ENCODE peak calls at places on chromosomes 7 and 10, in eight cellular contexts. U is epithelial cell of esophagus; G is substantia nigra; O is T-helper 2 cell; P is thoracic aorta; Q is ELR; I is H9; V is activated gamma-delta T cell treated with anti-CD3 and anti-CD28 coated beads, Interleukin-2, amount 50 U/mL, for 16 hours. K is an unnamed sample.

GRCh38 chr10:119149157-119149556 is 16.4 kb downstream of the SFXN4 start:
- DNase-seq in P (no peak), Q (no peak), V (no peak), G (no peak), U (no peak), I (no peak), O (no peak), K (no peak)

GRCh38 chr10:54833029-54833428 is 32.0 kb upstream of the PCDH15 start:
- DNase-seq in U (no peak), G (no peak), O (no peak), I (no peak), P (no peak), Q (no peak), V (no peak), K (no peak)

GRCh38 chr10:625335-625699 is 64.2 kb downstream of the DIP2C start:
- DNase-seq in P (no peak), I (no peak), O (no peak), Q (no peak), V (no peak), G (no peak), U (no peak), K (peak)

GRCh38 chr7:90708841-90709317 is 112.8 kb downstream of the CDK14 start:
- DNase-seq in O (no peak), G (no peak), P (no peak), V (no peak), U (peak), Q (peak), I (peak), K (no peak)

GRCh38 chr10:11178606-11179221 is 161.0 kb downstream of the CELF2 start:
- DNase-seq in Q (peak), G (no peak), V (peak), O (peak), I (no peak), U (no peak), P (no peak), K (no peak)

GRCh38 chr7:100051611-100052010 is 2.0 kb downstream of the ZSCAN21 start:
- DNase-seq in O (no peak), G (no peak), U (no peak), I (no peak), V (no peak), P (no peak), Q (no peak), K (no peak)

GRCh38 chr7:95772771-95773581 is 622 bp downstream of the DYNC1I1 start:
- DNase-seq in U (peak), G (no peak), V (no peak), I (peak), O (no peak), P (peak), Q (no peak), K (peak)

GRCh38 chr10:128369101-128369650 is 243.0 kb upstream of the MKI67 start:
- DNase-seq in Q (no peak), I (no peak), P (no peak), V (no peak), U (no peak), O (no peak), G (no peak), K (no peak)

GRCh38 chr10:128064615-128065580 is 61.3 kb downstream of the MKI67 start:
- DNase-seq in V (peak), P (peak), I (no peak), U (peak), O (no peak), G (no peak), Q (peak), K (peak)

GRCh38 chr7:9978111-9979064 is 995.3 kb upstream of the PHF14 start:
- DNase-seq in P (no peak), V (no peak), I (no peak), G (no peak), Q (no peak), U (no peak), O (no peak), K (no peak)

GRCh38 chr10:88372881-88373592 is 210.1 kb downstream of the RNLS start:
- DNase-seq in Q (no peak), V (no peak), I (no peak), G (no peak), O (no peak), U (no peak), P (no peak), K (no peak)

GRCh38 chr10:98404571-98405396 is 10.2 kb downstream of the PYROXD2 start:
- DNase-seq in G (no peak), O (no peak), Q (peak), V (no peak), I (no peak), P (no peak), U (peak), K (no peak)

GRCh38 chr7:33109758-33110238 is 594 bp upstream of the RP9 start:
- DNase-seq in U (peak), V (no peak), P (no peak), I (no peak), O (no peak), G (no peak), Q (peak), K (no peak)

GRCh38 chr10:5614081-5614721 is 52.2 kb downstream of the ASB13 start:
- DNase-seq in I (no peak), P (no peak), Q (no peak), G (no peak), V (no peak), U (no peak), O (no peak), K (no peak)

GRCh38 chr10:122062831-122063674 is 74.1 kb downstream of the TACC2 start:
- DNase-seq in Q (peak), U (peak), P (peak), V (no peak), G (no peak), I (peak), O (no peak), K (peak)

GRCh38 chr10:92327445-92328433 is 36.8 kb downstream of the MARCHF5 start:
- DNase-seq in I (no peak), U (peak), G (no peak), V (no peak), P (no peak), O (no peak), Q (no peak), K (no peak)

GRCh38 chr7:32427769-32428291 is 62.4 kb downstream of the LSM5 start:
- DNase-seq in U (peak), P (no peak), Q (peak), G (no peak), V (peak), I (peak), O (peak), K (peak)

GRCh38 chr7:70153946-70154345 is 555.7 kb downstream of the AUTS2 start:
- DNase-seq in U (no peak), P (no peak), I (no peak), G (no peak), V (no peak), O (no peak), Q (no peak), K (no peak)

GRCh38 chr10:113492181-113492580 is 60.7 kb upstream of the HABP2 start:
- DNase-seq in I (no peak), V (no peak), Q (no peak), O (no peak), P (no peak), G (no peak), U (no peak), K (no peak)

GRCh38 chr10:101367569-101368453 is 13.8 kb downstream of the BTRC start:
- DNase-seq in O (no peak), V (no peak), G (no peak), P (no peak), I (no peak), Q (peak), U (peak), K (no peak)

GRCh38 chr10:80755893-80756292 is 218.2 kb downstream of the SH2D4B start:
- DNase-seq in V (no peak), G (no peak), P (no peak), Q (no peak), U (no peak), O (no peak), I (no peak), K (no peak)

GRCh38 chr7:1247527-1248041 is 14.9 kb downstream of the UNCX start:
- DNase-seq in G (no peak), P (no peak), Q (no peak), I (no peak), U (no peak), O (no peak), V (no peak), K (no peak)

GRCh38 chr10:87974769-87975168 is 111.3 kb downstream of the PTEN start:
- DNase-seq in U (no peak), G (no peak), P (no peak), Q (peak), O (no peak), I (no peak), V (no peak), K (no peak)

GRCh38 chr7:43697690-43698089 is 31.6 kb downstream of the COA1 start:
- DNase-seq in G (no peak), V (no peak), O (no peak), U (peak), Q (peak), I (no peak), P (no peak), K (no peak)

GRCh38 chr10:6748029-6748428 is 168.0 kb upstream of the PRKCQ start:
- DNase-seq in G (no peak), Q (peak), P (no peak), O (no peak), U (peak), V (no peak), I (no peak), K (no peak)

GRCh38 chr10:31270954-31271353 is 48.1 kb upstream of the ZEB1 start:
- DNase-seq in U (no peak), Q (no peak), V (no peak), O (no peak), P (no peak), I (no peak), G (no peak), K (peak)

GRCh38 chr7:16915405-16915804 is 33.6 kb upstream of the AGR3 start:
- DNase-seq in V (no peak), Q (peak), P (no peak), I (no peak), U (peak), O (no peak), G (no peak), K (no peak)

GRCh38 chr10:95048206-95048605 is 21.1 kb downstream of the CYP2C8 start:
- DNase-seq in Q (no peak), V (no peak), U (no peak), P (no peak), O (no peak), G (no peak), I (no peak), K (no peak)